ENCODE peak calls at places on chromosomes 13 and 19, in five cellular contexts. E, K, S, R and O are unnamed samples.

GRCh38 chr13:87331178-87331577 is 340.0 kb upstream of the SLITRK5 start:
- DNase-seq in R (no peak), E (no peak), K (no peak), S (no peak), O (no peak)

GRCh38 chr19:39078436-39079200 is 5.5 kb upstream of the ACP7 start:
- DNase-seq in R (no peak), E (peak), K (no peak), S (no peak), O (no peak)

GRCh38 chr13:30181856-30182651 is 125.3 kb downstream of the KATNAL1 start:
- DNase-seq in S (no peak), E (no peak), R (no peak), K (no peak), O (no peak)

GRCh38 chr13:34943675-34944634 is 1.9 kb downstream of the NBEA start:
- DNase-seq in S (no peak), K (no peak), E (no peak), R (no peak), O (peak)

GRCh38 chr13:113939129-113939904 is 34.6 kb downstream of the C13orf46 start:
- DNase-seq in E (no peak), R (no peak), S (no peak), K (no peak), O (no peak)

GRCh38 chr13:95603887-95604533 is 40.5 kb downstream of the DZIP1 start:
- DNase-seq in K (no peak), E (peak), R (peak), S (no peak), O (no peak)

GRCh38 chr19:36136975-36137686 is 2.7 kb upstream of the CAPNS1 start:
- DNase-seq in K (no peak), E (peak), R (no peak), S (peak), O (no peak)

GRCh38 chr19:7618366-7618765 is 11.0 kb downstream of the XAB2 start:
- DNase-seq in R (no peak), E (no peak), K (no peak), S (no peak), O (no peak)

GRCh38 chr19:38361633-38362075 is 12.7 kb upstream of the PSMD8 start:
- DNase-seq in R (peak), S (peak), K (peak), E (peak), O (peak)

GRCh38 chr19:48419158-48419920 is 25.9 kb downstream of the GRIN2D start:
- DNase-seq in E (peak), S (peak), R (no peak), K (peak), O (peak)

GRCh38 chr19:49559928-49560327 is 20.4 kb downstream of the NOSIP start:
- DNase-seq in R (no peak), K (no peak), S (peak), E (no peak), O (no peak)

GRCh38 chr13:44620057-44620456 is 43.9 kb upstream of the TSC22D1 start:
- DNase-seq in S (no peak), E (peak), R (no peak), K (peak), O (no peak)